ENCODE peak calls at places on chromosome 4, in five cellular contexts. One of them, this sample, is unnamed.

GRCh38 chr4:186757696-186758330 is 34.2 kb upstream of the FAT1 start:
- DNase-seq in CD4-positive, alpha-beta memory T cell: no peak
- DNase-seq in A673: peak
- DNase-seq in HCT116: no peak
- DNase-seq in GM23248: peak
- DNase-seq in this sample: no peak

GRCh38 chr4:78121338-78121904 is 64.3 kb downstream of the FRAS1 start:
- DNase-seq in CD4-positive, alpha-beta memory T cell: no peak
- DNase-seq in HCT116: no peak
- DNase-seq in A673: no peak
- DNase-seq in GM23248: no peak
- DNase-seq in this sample: peak

GRCh38 chr4:112348488-112349158 is 51.5 kb downstream of the ALPK1 start:
- DNase-seq in CD4-positive, alpha-beta memory T cell: no peak
- DNase-seq in HCT116: peak
- DNase-seq in A673: peak
- DNase-seq in GM23248: peak
- DNase-seq in this sample: peak

GRCh38 chr4:168019019-168019651 is 73.2 kb upstream of the ANXA10 start:
- DNase-seq in GM23248: peak
- DNase-seq in CD4-positive, alpha-beta memory T cell: no peak
- DNase-seq in A673: no peak
- DNase-seq in HCT116: no peak
- DNase-seq in this sample: no peak

GRCh38 chr4:100870940-100871772 is 353.3 kb upstream of the EMCN start:
- DNase-seq in GM23248: no peak
- DNase-seq in A673: no peak
- DNase-seq in CD4-positive, alpha-beta memory T cell: no peak
- DNase-seq in HCT116: no peak
- DNase-seq in this sample: peak

GRCh38 chr4:11634283-11634682 is 205.6 kb upstream of the HS3ST1 start:
- DNase-seq in GM23248: no peak
- DNase-seq in CD4-positive, alpha-beta memory T cell: no peak
- DNase-seq in HCT116: no peak
- DNase-seq in A673: no peak
- DNase-seq in this sample: no peak

GRCh38 chr4:147821555-147821954 is 89.7 kb downstream of the ARHGAP10 start:
- DNase-seq in CD4-positive, alpha-beta memory T cell: no peak
- DNase-seq in GM23248: peak
- DNase-seq in HCT116: no peak
- DNase-seq in A673: no peak
- DNase-seq in this sample: no peak

GRCh38 chr4:68182382-68182820 is 52.7 kb upstream of the TMPRSS11F start:
- DNase-seq in CD4-positive, alpha-beta memory T cell: no peak
- DNase-seq in GM23248: no peak
- DNase-seq in A673: no peak
- DNase-seq in HCT116: no peak
- DNase-seq in this sample: no peak

GRCh38 chr4:80529021-80529420 is 193.5 kb downstream of the CFAP299 start:
- DNase-seq in CD4-positive, alpha-beta memory T cell: no peak
- DNase-seq in A673: no peak
- DNase-seq in HCT116: no peak
- DNase-seq in GM23248: no peak
- DNase-seq in this sample: no peak

GRCh38 chr4:169438057-169438480 is 167.3 kb upstream of the SH3RF1 start:
- DNase-seq in HCT116: no peak
- DNase-seq in A673: no peak
- DNase-seq in GM23248: no peak
- DNase-seq in CD4-positive, alpha-beta memory T cell: no peak
- DNase-seq in this sample: no peak

GRCh38 chr4:138439143-138439581 is 197.0 kb upstream of the SLC7A11 start:
- DNase-seq in GM23248: no peak
- DNase-seq in A673: peak
- DNase-seq in HCT116: no peak
- DNase-seq in CD4-positive, alpha-beta memory T cell: no peak
- DNase-seq in this sample: no peak

GRCh38 chr4:52823478-52824092 is 38.5 kb upstream of the RASL11B start:
- DNase-seq in HCT116: peak
- DNase-seq in CD4-positive, alpha-beta memory T cell: peak
- DNase-seq in GM23248: peak
- DNase-seq in A673: no peak
- DNase-seq in this sample: no peak

GRCh38 chr4:97590266-97590665 is 553.0 kb downstream of the STPG2 start:
- DNase-seq in A673: no peak
- DNase-seq in GM23248: no peak
- DNase-seq in CD4-positive, alpha-beta memory T cell: no peak
- DNase-seq in HCT116: no peak
- DNase-seq in this sample: no peak

GRCh38 chr4:77174426-77174825 is 17.4 kb downstream of the CCNG2 start:
- DNase-seq in A673: no peak
- DNase-seq in HCT116: no peak
- DNase-seq in CD4-positive, alpha-beta memory T cell: no peak
- DNase-seq in GM23248: peak
- DNase-seq in this sample: no peak

GRCh38 chr4:86918539-86919072 is 16.2 kb upstream of the AFF1 start:
- DNase-seq in GM23248: peak
- DNase-seq in CD4-positive, alpha-beta memory T cell: no peak
- DNase-seq in A673: no peak
- DNase-seq in HCT116: no peak
- DNase-seq in this sample: no peak

GRCh38 chr4:1002131-1002630 is 9.0 kb upstream of the SLC26A1 start:
- DNase-seq in CD4-positive, alpha-beta memory T cell: no peak
- DNase-seq in HCT116: no peak
- DNase-seq in A673: no peak
- DNase-seq in GM23248: peak
- DNase-seq in this sample: no peak

GRCh38 chr4:176475091-176475490 is 155.3 kb downstream of the SPCS3 start:
- DNase-seq in A673: no peak
- DNase-seq in CD4-positive, alpha-beta memory T cell: no peak
- DNase-seq in GM23248: no peak
- DNase-seq in HCT116: no peak
- DNase-seq in this sample: no peak

GRCh38 chr4:139913995-139914394 is 240.0 kb downstream of the MAML3 start:
- DNase-seq in CD4-positive, alpha-beta memory T cell: no peak
- DNase-seq in A673: no peak
- DNase-seq in HCT116: no peak
- DNase-seq in GM23248: peak
- DNase-seq in this sample: no peak

GRCh38 chr4:96638132-96638531 is 798.2 kb downstream of the PDHA2 start:
- DNase-seq in HCT116: no peak
- DNase-seq in CD4-positive, alpha-beta memory T cell: no peak
- DNase-seq in A673: no peak
- DNase-seq in GM23248: no peak
- DNase-seq in this sample: no peak

GRCh38 chr4:99876946-99877345 is 17.3 kb downstream of the LAMTOR3 start:
- DNase-seq in HCT116: no peak
- DNase-seq in A673: no peak
- DNase-seq in GM23248: no peak
- DNase-seq in CD4-positive, alpha-beta memory T cell: no peak
- DNase-seq in this sample: no peak

GRCh38 chr4:167890226-167890625 is 202.1 kb upstream of the ANXA10 start:
- DNase-seq in CD4-positive, alpha-beta memory T cell: no peak
- DNase-seq in HCT116: no peak
- DNase-seq in GM23248: no peak
- DNase-seq in A673: no peak
- DNase-seq in this sample: no peak

GRCh38 chr4:13176603-13177190 is 307.4 kb downstream of the RAB28 start:
- DNase-seq in HCT116: no peak
- DNase-seq in A673: no peak
- DNase-seq in GM23248: no peak
- DNase-seq in CD4-positive, alpha-beta memory T cell: no peak
- DNase-seq in this sample: peak

GRCh38 chr4:93319011-93319410 is 509.5 kb upstream of the ATOH1 start:
- DNase-seq in HCT116: no peak
- DNase-seq in CD4-positive, alpha-beta memory T cell: no peak
- DNase-seq in A673: no peak
- DNase-seq in GM23248: no peak
- DNase-seq in this sample: no peak

GRCh38 chr4:134465417-134465816 is 263.8 kb upstream of the PABPC4L start:
- DNase-seq in CD4-positive, alpha-beta memory T cell: no peak
- DNase-seq in HCT116: no peak
- DNase-seq in A673: no peak
- DNase-seq in GM23248: no peak
- DNase-seq in this sample: no peak

GRCh38 chr4:87530868-87531267 is 1.7 kb upstream of the SPARCL1 start:
- DNase-seq in GM23248: peak
- DNase-seq in A673: no peak
- DNase-seq in HCT116: no peak
- DNase-seq in CD4-positive, alpha-beta memory T cell: no peak
- DNase-seq in this sample: peak

GRCh38 chr4:183327827-183328226 is 5.6 kb upstream of the CLDN24 start:
- DNase-seq in A673: no peak
- DNase-seq in HCT116: no peak
- DNase-seq in GM23248: no peak
- DNase-seq in CD4-positive, alpha-beta memory T cell: no peak
- DNase-seq in this sample: no peak

GRCh38 chr4:74174941-74175340 is 17.0 kb downstream of the MTHFD2L start:
- DNase-seq in A673: no peak
- DNase-seq in HCT116: no peak
- DNase-seq in GM23248: no peak
- DNase-seq in CD4-positive, alpha-beta memory T cell: no peak
- DNase-seq in this sample: no peak

GRCh38 chr4:74174421-74174820 is 16.5 kb downstream of the MTHFD2L start:
- DNase-seq in CD4-positive, alpha-beta memory T cell: no peak
- DNase-seq in A673: no peak
- DNase-seq in GM23248: no peak
- DNase-seq in HCT116: no peak
- DNase-seq in this sample: no peak

GRCh38 chr4:74178798-74179197 is 20.9 kb downstream of the MTHFD2L start:
- DNase-seq in A673: no peak
- DNase-seq in HCT116: no peak
- DNase-seq in CD4-positive, alpha-beta memory T cell: no peak
- DNase-seq in GM23248: no peak
- DNase-seq in this sample: no peak

GRCh38 chr4:74173321-74173720 is 15.4 kb downstream of the MTHFD2L start:
- DNase-seq in GM23248: no peak
- DNase-seq in HCT116: no peak
- DNase-seq in A673: no peak
- DNase-seq in CD4-positive, alpha-beta memory T cell: no peak
- DNase-seq in this sample: no peak

DNA sequence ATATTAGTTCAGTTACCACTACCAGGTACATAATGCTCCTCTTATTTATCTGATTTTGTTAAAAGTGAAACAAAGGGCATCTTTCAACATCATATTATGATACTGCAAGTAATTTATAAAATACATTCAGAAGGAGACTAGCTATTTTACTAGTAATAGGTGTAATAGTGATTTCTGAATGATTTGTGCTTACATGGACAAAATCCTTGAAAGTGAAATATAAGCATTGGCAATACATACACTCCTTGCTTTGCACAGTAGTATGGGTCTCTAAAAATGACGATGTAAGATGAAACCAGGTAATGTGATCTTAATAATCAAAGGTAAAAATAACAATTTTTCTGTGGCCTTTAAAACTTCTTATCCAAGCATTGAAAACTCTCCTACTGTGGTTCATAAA is 17.5 kb downstream of the MTHFD2L start:
- DNase-seq in HCT116: no peak
- DNase-seq in A673: no peak
- DNase-seq in CD4-positive, alpha-beta memory T cell: no peak
- DNase-seq in GM23248: no peak
- DNase-seq in this sample: no peak
- H3K27ac ChIP-seq in HCT116: no peak
- H3K27ac ChIP-seq in A673: no peak
- H3K27ac ChIP-seq in CD4-positive, alpha-beta memory T cell: no peak
- H3K27ac ChIP-seq in GM23248: no peak
- H3K27ac ChIP-seq in this sample: no peak

DNA sequence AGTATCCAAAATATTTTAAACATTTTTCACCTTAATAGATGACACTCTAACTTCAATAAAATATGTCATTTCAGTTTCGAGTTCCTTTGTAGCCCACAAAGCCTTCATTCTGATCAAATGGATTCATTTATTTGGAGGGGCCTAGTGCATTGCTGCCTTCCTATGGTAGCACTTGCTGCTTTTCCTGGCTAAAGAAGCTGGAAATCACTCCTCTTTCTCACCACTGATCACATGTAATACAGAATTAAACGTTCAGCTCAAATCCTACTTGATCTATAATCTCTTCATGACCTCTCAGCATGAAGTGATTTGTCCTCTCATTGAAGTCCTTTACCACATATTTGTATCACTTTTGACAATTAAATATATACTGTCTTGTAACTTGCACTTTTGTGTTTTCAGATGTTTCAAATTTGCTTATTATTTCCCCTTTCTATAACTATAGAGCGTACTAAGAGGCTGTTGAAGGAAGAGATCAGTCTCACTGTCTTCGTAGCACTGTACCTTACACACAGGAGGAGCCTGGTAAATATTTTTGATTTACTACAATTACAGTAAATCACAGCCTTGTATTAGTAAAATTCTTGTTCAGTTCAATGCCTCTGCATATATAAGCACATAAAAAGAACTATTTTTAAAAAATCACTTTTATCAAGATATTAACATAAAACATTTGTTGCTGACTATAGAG is 555 bp downstream of the CFI start:
- DNase-seq in HCT116: no peak
- DNase-seq in CD4-positive, alpha-beta memory T cell: no peak
- DNase-seq in A673: no peak
- DNase-seq in GM23248: no peak
- DNase-seq in this sample: no peak
- H3K27ac ChIP-seq in HCT116: no peak
- H3K27ac ChIP-seq in CD4-positive, alpha-beta memory T cell: no peak
- H3K27ac ChIP-seq in A673: no peak
- H3K27ac ChIP-seq in GM23248: no peak
- H3K27ac ChIP-seq in this sample: no peak

GRCh38 chr4:120630432-120630831 is 292.1 kb downstream of the PRDM5 start:
- DNase-seq in GM23248: peak
- DNase-seq in HCT116: no peak
- DNase-seq in A673: no peak
- DNase-seq in CD4-positive, alpha-beta memory T cell: no peak
- DNase-seq in this sample: no peak

GRCh38 chr4:120633810-120634209 is 288.7 kb downstream of the PRDM5 start:
- DNase-seq in GM23248: peak
- DNase-seq in A673: no peak
- DNase-seq in CD4-positive, alpha-beta memory T cell: no peak
- DNase-seq in HCT116: no peak
- DNase-seq in this sample: no peak

DNA sequence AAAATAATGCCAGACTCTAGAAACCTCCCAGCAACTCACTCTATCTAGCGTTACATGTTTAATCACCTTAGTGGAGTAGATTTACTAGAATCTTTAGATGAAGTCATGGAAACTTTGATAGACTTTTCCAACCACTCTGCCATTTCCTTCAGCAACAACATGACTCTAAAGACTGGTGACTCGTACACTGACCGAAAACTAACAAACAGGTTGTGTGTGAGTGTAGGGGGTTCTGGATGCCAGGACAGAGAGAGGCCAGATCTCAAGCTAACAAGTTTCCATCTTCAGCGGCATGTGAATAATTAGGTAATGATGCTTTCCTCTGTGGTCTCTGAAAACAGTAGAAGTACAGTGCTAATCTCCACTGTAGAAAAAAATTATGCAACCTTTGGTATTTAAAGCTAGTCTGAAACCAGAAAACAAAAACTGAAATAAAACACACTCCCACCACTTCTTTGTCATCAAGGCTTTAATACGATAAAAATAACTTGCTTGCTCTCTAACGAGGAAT is 286.4 kb downstream of the PRDM5 start:
- DNase-seq in GM23248: peak
- DNase-seq in HCT116: no peak
- DNase-seq in CD4-positive, alpha-beta memory T cell: no peak
- DNase-seq in A673: no peak
- DNase-seq in this sample: no peak
- H3K27ac ChIP-seq in GM23248: no peak
- H3K27ac ChIP-seq in HCT116: no peak
- H3K27ac ChIP-seq in CD4-positive, alpha-beta memory T cell: no peak
- H3K27ac ChIP-seq in A673: no peak
- H3K27ac ChIP-seq in this sample: no peak

GRCh38 chr4:7844247-7844991 is 95.2 kb downstream of the AFAP1 start:
- DNase-seq in GM23248: peak
- DNase-seq in HCT116: peak
- DNase-seq in A673: peak
- DNase-seq in CD4-positive, alpha-beta memory T cell: peak
- DNase-seq in this sample: peak
- H3K27ac ChIP-seq in GM23248: peak
- H3K27ac ChIP-seq in HCT116: peak
- H3K27ac ChIP-seq in A673: peak
- H3K27ac ChIP-seq in CD4-positive, alpha-beta memory T cell: no peak
- H3K27ac ChIP-seq in this sample: no peak

This sample was measured in right cardiac atrium.